ENCODE peak calls at places on chromosomes 13 and 19, in four cellular contexts. I, U, Y and R are unnamed samples.

GRCh38 chr13:111508164-111508870 is 187.9 kb downstream of the TEX29 start:
- DNase-seq in I (no peak), U (no peak), Y (no peak), R (peak)

GRCh38 chr19:928471-929259 is 2.8 kb downstream of the ARID3A start:
- DNase-seq in I (no peak), U (no peak), Y (no peak), R (no peak)

GRCh38 chr19:51259348-51260245 is 8.7 kb downstream of the SIGLECL1 start:
- DNase-seq in I (peak), U (no peak), Y (peak), R (no peak)

GRCh38 chr19:34325961-34326360 is 39.0 kb upstream of the GPI start:
- DNase-seq in I (no peak), U (no peak), Y (no peak), R (no peak)

GRCh38 chr13:106488075-106488474 is 47.4 kb downstream of the EFNB2 start:
- DNase-seq in I (no peak), U (no peak), Y (no peak), R (no peak)

GRCh38 chr13:22049384-22049783 is 378.5 kb downstream of the FGF9 start:
- DNase-seq in I (no peak), U (no peak), Y (no peak), R (no peak)

GRCh38 chr13:74325106-74325505 is 190.9 kb upstream of the KLF12 start:
- DNase-seq in I (peak), U (no peak), Y (peak), R (peak)

GRCh38 chr19:10544242-10544752 is 593 bp downstream of the ATG4D start:
- DNase-seq in I (no peak), U (no peak), Y (peak), R (peak)

GRCh38 chr13:28597641-28598040 is 61.3 kb upstream of the POMP start:
- DNase-seq in I (no peak), U (no peak), Y (no peak), R (no peak)

GRCh38 chr13:33940256-33940655 is 122.3 kb downstream of the RFC3 start:
- DNase-seq in I (no peak), U (no peak), Y (no peak), R (no peak)

GRCh38 chr13:50129065-50129922 is 114.0 kb downstream of the KCNRG start:
- DNase-seq in I (no peak), U (no peak), Y (no peak), R (no peak)

GRCh38 chr13:30450066-30450465 is 15.7 kb downstream of the HMGB1 start:
- DNase-seq in I (no peak), U (no peak), Y (no peak), R (no peak)

GRCh38 chr13:84192125-84192524 is 309.9 kb upstream of the SLITRK1 start:
- DNase-seq in I (peak), U (no peak), Y (no peak), R (no peak)

GRCh38 chr13:44243198-44243852 is 130.3 kb upstream of the SERP2 start:
- DNase-seq in I (peak), U (no peak), Y (peak), R (no peak)

GRCh38 chr13:44058586-44059238 is 179.0 kb downstream of the LACC1 start:
- DNase-seq in I (no peak), U (no peak), Y (no peak), R (no peak)

GRCh38 chr19:44303305-44303704 is 1.5 kb downstream of the ZNF235 start:
- DNase-seq in I (no peak), U (no peak), Y (no peak), R (no peak)

GRCh38 chr19:13215572-13216380 is 65.6 kb downstream of the IER2 start:
- DNase-seq in I (peak), U (no peak), Y (no peak), R (no peak)

GRCh38 chr13:63112799-63113395 is 1697.2 kb upstream of the PCDH20 start:
- DNase-seq in I (no peak), U (no peak), Y (no peak), R (no peak)